ENCODE peak calls at places on chromosomes 4 and X, in four cellular contexts. O is brain microvascular endothelial cell, A is pancreas, K is HFFc6. Y is an unnamed sample.

GRCh38 chr4:164337219-164337944 is 416.5 kb upstream of the SMIM31 start:
- DNase-seq in O (no peak), A (no peak), K (no peak), Y (no peak)

GRCh38 chrX:55524487-55524886 is 34.8 kb upstream of the USP51 start:
- DNase-seq in O (no peak), A (no peak), K (no peak), Y (no peak)

GRCh38 chr4:73259552-73260140 is 1.0 kb upstream of the ANKRD17 start:
- DNase-seq in O (peak), A (no peak), K (peak), Y (no peak)

GRCh38 chrX:19479458-19479857 is 35.9 kb downstream of the MAP3K15 start:
- DNase-seq in O (no peak), A (no peak), K (no peak), Y (no peak)

GRCh38 chr4:26051278-26051677 is 137.3 kb downstream of the SMIM20 start:
- DNase-seq in O (no peak), A (no peak), K (no peak), Y (no peak)

GRCh38 chr4:1195109-1195671 is 22.8 kb upstream of the SPON2 start:
- DNase-seq in O (no peak), A (peak), K (no peak), Y (no peak)

GRCh38 chr4:133233922-133234321 is 84.8 kb downstream of the PCDH10 start:
- DNase-seq in O (no peak), A (peak), K (no peak), Y (no peak)

GRCh38 chrX:101274198-101274597 is 16.9 kb downstream of the TAF7L start:
- DNase-seq in O (no peak), A (no peak), K (no peak), Y (no peak)

GRCh38 chr4:151227731-151228130 is 49.2 kb upstream of the PRSS48 start:
- DNase-seq in O (peak), A (no peak), K (peak), Y (peak)

GRCh38 chrX:19625612-19626011 is 110.3 kb upstream of the MAP3K15 start:
- DNase-seq in O (no peak), A (no peak), K (no peak), Y (no peak)

GRCh38 chr4:46016306-46016705 is 107.5 kb downstream of the GABRG1 start:
- DNase-seq in O (no peak), A (no peak), K (no peak), Y (no peak)

GRCh38 chrX:151754042-151754419 is 19.5 kb downstream of the CNGA2 start:
- DNase-seq in O (peak), A (no peak), K (peak), Y (peak)

GRCh38 chr4:101114936-101115372 is 232.4 kb downstream of the PPP3CA start:
- DNase-seq in O (peak), A (no peak), K (peak), Y (no peak)

GRCh38 chr4:20287246-20287645 is 35.5 kb downstream of the SLIT2 start:
- DNase-seq in O (no peak), A (no peak), K (no peak), Y (no peak)

GRCh38 chrX:15790766-15791380 is 589 bp downstream of the ZRSR2 start:
- DNase-seq in O (no peak), A (no peak), K (no peak), Y (no peak)

GRCh38 chrX:22081475-22082092 is 49.5 kb downstream of the PHEX start:
- DNase-seq in O (peak), A (no peak), K (peak), Y (no peak)

GRCh38 chrX:123263246-123263757 is 79.2 kb downstream of the GRIA3 start:
- DNase-seq in O (no peak), A (no peak), K (no peak), Y (no peak)

GRCh38 chr4:80078361-80079092 is 5.5 kb upstream of the ANTXR2 start:
- DNase-seq in O (no peak), A (no peak), K (no peak), Y (no peak)
- TF ChIP-seq CTCF in O (no peak), A (no peak), K (no peak), Y (no peak)

GRCh38 chrX:98523521-98523920 is 1639.8 kb downstream of the RPA4 start:
- DNase-seq in O (no peak), A (no peak), K (no peak), Y (no peak)
- TF ChIP-seq CTCF in O (no peak), A (no peak), K (no peak), Y (no peak)

GRCh38 chrX:42530027-42530426 is 247.9 kb downstream of the PPP1R2C start:
- DNase-seq in O (peak), A (no peak), K (no peak), Y (peak)
- TF ChIP-seq CTCF in O (peak), A (no peak), K (no peak), Y (peak)

GRCh38 chr4:113355550-113356371 is 306.3 kb downstream of the ANK2 start:
- DNase-seq in O (peak), A (no peak), K (peak), Y (peak)

GRCh38 chr4:113356452-113356851 is 307.0 kb downstream of the ANK2 start:
- DNase-seq in O (no peak), A (no peak), K (no peak), Y (no peak)

DNA sequence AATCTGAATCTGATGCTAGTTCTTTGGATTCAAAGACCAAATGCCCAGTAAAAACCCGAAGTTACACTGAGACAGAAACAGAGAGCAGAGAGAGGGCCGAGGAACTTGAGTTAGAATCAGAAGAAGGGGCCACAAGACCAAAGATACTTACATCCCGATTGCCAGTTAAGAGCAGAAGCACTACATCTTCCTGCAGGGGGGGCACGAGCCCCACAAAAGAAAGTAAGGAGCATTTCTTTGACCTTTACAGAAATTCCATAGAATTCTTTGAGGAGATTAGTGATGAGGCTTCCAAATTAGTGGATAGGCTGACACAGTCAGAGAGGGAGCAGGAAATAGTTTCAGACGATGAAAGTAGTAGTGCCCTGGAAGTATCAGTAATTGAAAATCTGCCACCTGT is 309.3 kb downstream of the ANK2 start:
- DNase-seq in O (no peak), A (no peak), K (no peak), Y (no peak)
- TF ChIP-seq CTCF in O (peak), A (no peak), K (peak), Y (no peak)

DNA sequence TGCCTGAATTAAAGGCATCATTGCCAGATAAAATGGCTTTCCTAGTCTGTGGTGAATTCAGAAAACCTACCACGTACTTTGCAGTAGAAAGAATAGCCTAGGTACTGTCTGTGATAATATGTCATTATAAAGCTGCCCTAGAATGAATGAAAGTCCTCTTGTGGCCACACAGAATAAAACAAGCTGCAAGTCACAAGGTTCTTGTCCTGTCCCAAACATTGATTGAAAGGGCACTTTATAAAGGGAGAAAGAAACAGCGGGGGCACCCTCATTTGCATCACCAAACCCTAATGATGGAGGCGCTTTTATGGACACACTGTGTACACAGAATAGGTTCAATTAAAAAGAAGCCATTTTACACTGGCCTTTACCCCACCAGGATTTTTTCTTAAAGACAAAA is 364.8 kb downstream of the AFF2 start:
- DNase-seq in O (no peak), A (no peak), K (no peak), Y (no peak)
- TF ChIP-seq CTCF in O (no peak), A (no peak), K (no peak), Y (no peak)

DNA sequence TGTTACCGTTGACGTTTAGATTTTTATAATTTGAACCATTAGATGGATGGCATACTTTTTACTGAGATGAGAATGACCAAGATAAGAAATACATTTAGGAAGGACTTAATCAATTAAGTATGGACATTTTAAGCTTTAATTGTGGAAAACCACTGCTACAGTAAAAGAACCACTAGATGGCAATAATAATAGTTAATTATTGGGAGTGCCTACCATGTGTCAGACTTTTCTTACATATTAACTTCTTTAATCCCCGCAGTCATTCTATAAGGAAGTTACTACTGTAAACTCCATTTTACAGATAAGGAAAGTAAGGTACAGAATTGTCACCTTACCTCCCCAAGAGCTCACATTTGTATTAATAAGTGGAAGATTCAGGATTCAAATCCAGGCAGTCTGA is 48.5 kb upstream of the MYOZ2 start:
- DNase-seq in O (no peak), A (no peak), K (no peak), Y (no peak)
- TF ChIP-seq CTCF in O (peak), A (peak), K (peak), Y (peak)

DNA sequence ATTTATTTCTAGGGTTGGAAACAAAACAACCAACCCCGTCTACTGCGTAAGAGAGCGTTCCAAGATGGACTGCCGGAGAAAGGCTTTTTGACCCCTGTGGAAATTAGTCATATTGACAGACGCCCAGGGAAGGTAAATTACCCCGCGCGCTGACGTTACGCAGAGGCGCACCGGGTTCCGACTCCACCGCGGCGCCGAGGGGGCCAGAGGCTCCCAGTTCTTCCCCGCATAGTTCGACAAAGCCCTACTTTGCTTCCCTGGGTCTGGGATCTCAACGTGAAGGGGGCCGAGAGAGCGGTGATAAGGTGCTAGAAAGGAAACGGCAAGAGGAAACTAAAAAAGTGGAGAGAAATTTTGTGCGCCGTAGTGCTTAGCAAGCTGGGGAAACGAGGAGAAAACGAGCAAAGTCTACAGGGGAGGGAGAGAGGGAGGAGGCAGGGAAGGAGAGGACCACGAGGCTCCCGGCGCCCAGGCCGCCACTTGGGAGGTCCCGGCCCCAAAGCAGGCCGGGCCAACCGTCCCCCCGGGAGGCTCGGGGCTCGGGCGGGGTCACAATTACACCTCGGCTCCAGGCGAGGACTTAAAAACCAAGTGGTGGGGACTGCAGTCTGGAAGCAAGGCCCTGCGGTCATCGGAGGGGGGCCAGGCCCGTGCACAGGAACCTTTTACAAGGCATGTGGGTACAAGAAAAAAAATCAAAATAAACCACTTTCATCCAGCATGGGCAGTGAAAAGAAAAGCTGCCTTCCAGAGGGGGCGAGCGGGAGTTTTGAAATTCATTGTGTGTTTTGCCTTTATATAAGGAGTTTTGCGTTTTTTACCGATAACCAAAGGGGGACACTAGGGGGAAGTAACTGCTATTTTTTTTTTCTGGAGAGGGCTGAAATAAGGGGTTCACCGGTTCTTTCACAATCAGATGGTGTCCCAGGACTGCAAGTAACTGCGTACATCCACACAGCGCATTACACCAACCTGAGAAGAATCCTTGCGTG is 13.1 kb downstream of the HAND2 start:
- DNase-seq in O (no peak), A (no peak), K (no peak), Y (no peak)
- TF ChIP-seq CTCF in O (no peak), A (no peak), K (no peak), Y (no peak)

DNA sequence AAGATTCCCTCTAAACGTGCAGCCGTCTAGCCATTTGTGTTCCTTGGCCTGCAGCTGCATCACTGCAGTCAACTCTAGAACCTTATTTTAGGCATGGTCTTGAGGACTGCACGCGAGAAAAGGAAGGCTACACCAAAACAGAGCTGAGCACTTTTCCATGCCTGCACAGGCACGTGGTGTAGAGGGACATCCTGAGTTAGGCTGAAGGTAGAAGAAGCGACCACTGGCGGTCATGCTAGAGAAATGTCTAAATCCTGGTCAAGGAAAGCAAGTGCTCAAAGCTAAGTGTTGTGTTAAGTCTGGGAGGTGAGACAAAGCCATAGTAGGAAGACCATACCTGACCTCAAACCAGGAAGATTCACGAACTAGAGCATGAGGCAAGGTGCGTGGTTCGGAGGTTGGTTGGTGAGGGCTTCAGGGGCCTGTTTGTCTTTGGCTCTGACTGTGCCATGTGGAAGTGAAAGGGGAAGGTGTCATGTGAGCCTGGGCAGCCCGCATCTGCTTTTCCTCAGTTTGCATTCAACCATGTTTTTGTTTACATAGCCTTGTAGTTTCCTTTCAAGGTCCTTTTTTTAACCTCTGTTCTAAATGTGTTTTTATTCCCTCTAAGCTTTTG is 203.8 kb downstream of the AASDH start:
- DNase-seq in O (no peak), A (no peak), K (no peak), Y (no peak)
- TF ChIP-seq CTCF in O (no peak), A (no peak), K (no peak), Y (no peak)

DNA sequence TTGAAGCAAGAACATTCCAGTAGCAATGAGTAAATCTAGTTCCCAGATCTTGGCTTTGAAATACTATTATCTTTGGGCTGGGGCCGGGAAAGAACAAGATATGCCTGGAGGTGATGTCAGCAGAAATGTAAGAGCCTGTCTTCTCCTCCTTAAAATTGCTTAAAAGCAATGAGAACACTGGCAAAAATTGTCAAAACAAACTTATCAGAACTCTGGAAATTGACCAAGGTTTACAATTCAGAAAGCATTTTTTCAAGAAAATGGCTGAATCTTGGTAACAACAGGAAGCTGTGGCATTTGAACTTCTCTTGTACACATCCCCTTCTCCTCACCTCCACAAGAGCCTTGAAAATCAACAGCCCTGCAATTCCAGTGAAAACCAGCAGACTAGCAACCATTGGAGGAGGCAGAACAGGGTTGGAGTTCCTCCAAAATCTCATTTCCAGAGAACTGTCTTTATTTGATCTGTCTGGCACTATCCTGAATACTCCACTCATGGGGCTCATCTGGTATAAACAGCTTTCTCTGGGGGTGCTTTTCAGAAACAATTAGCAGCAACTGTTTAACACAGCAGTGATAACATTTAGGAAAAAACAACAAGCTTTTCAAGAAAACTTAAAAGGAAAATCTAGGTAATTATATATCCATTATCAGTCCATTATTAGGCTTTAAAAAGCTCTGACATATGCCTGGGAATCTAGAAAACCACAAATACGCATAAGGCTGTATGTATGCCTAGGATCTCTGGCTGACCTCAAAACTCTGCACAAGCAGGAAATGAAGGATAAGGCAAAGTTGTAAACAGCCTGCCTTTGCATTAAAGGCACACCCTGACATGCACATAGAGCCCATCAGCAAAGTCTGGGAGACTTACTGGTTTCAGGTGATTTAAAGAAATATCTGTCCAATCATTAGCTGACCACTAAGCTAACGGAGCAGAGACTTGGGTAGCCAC is 13.7 kb downstream of the TIMP1 start:
- DNase-seq in O (peak), A (no peak), K (peak), Y (no peak)
- TF ChIP-seq CTCF in O (no peak), A (no peak), K (no peak), Y (no peak)

DNA sequence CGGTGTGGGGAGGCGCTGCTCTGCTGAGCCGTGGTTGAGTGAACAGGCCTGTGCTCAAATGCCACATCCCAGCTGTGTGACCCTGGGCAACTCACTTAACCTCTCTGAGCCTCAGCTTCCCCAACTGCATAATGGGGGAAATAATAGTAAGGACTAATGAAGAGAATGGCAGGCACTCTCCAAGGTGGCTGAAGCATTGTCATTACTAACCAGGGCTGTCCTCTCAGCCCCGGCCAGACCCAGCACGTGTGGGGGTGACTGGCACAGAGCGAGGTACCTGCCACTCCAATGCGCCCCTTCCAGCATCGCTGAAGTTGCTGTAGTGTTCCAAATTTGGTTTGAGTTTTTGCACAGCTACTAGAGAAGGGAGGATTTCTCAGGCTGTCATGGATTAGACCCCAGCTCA is 80.0 kb downstream of the ABLIM2 start:
- DNase-seq in O (no peak), A (no peak), K (no peak), Y (no peak)
- TF ChIP-seq CTCF in O (no peak), A (no peak), K (no peak), Y (no peak)